ENCODE peak calls at places on chromosomes 11 and 22, in seven cellular contexts. Z, J, G, T, Y, Q and S are unnamed samples. For H3K36me3, the result is how much of the 10 kb centered on the place peaks cover.

GRCh38 chr11:133163463-133164419 is 368.6 kb downstream of the OPCML start:
- DNase-seq in Z (no peak), G (peak), J (no peak), T (no peak), Y (no peak), Q (peak), S (no peak)

GRCh38 chr11:118622376-118623290 is 15.2 kb downstream of the PHLDB1 start:
- DNase-seq in J (no peak), T (no peak), G (peak), Z (peak), Q (no peak), Y (peak), S (peak)

GRCh38 chr11:102279641-102280170 is 37.6 kb upstream of the BIRC3 start:
- DNase-seq in J (no peak), T (no peak), Q (no peak), Z (no peak), Y (no peak), G (peak), S (peak)

GRCh38 chr22:25131198-25131887 is 68.3 kb upstream of the CRYBB3 start:
- DNase-seq in T (peak), Q (no peak), Y (no peak), Z (no peak), G (no peak), J (no peak), S (no peak)

GRCh38 chr11:69981119-69981770 is 96.9 kb upstream of the ANO1 start:
- DNase-seq in Z (no peak), J (no peak), T (no peak), Q (no peak), G (no peak), Y (no peak), S (no peak)

GRCh38 chr11:16346975-16347374 is 9.4 kb downstream of the SOX6 start:
- DNase-seq in Q (no peak), J (no peak), Z (no peak), Y (no peak), G (no peak), T (no peak), S (no peak)

GRCh38 chr11:110471315-110471714 is 41.6 kb downstream of the FDX1 start:
- DNase-seq in G (no peak), Y (no peak), Z (no peak), T (no peak), J (no peak), Q (no peak), S (no peak)

GRCh38 chr11:23903044-23903704 is 593.7 kb upstream of the LUZP2 start:
- DNase-seq in G (no peak), Z (no peak), T (no peak), J (no peak), Q (no peak), Y (no peak), S (peak)

GRCh38 chr11:11842426-11843008 is 745 bp downstream of the USP47 start:
- DNase-seq in Y (peak), Z (peak), T (peak), J (peak), G (peak), Q (peak), S (peak)

GRCh38 chr11:96753997-96754396 is 364.2 kb downstream of the JRKL start:
- DNase-seq in J (no peak), Z (no peak), Y (no peak), T (no peak), G (no peak), Q (no peak), S (no peak)

GRCh38 chr11:102831128-102831708 is 12.2 kb downstream of the MMP3 start:
- DNase-seq in T (peak), J (no peak), Q (no peak), G (peak), Y (no peak), Z (no peak), S (peak)

GRCh38 chr22:37432708-37433054 is 5.4 kb upstream of the ELFN2 start:
- DNase-seq in Y (no peak), T (no peak), G (no peak), Q (no peak), J (no peak), Z (no peak), S (no peak)

GRCh38 chr22:46479046-46479445 is 58.4 kb downstream of the CELSR1 start:
- DNase-seq in Q (no peak), Z (no peak), T (no peak), G (no peak), J (no peak), Y (no peak), S (no peak)

GRCh38 chr11:130689222-130689908 is 226.9 kb downstream of the SNX19 start:
- DNase-seq in Z (no peak), G (no peak), J (no peak), T (no peak), Y (no peak), Q (no peak), S (no peak)

GRCh38 chr22:28012811-28013460 is 93.9 kb upstream of the PITPNB start:
- DNase-seq in G (no peak), Q (no peak), J (no peak), Z (peak), T (peak), Y (no peak), S (no peak)

GRCh38 chr11:1195690-1196515 is 27.0 kb upstream of the MUC5B start:
- DNase-seq in Q (no peak), Y (no peak), T (peak), G (no peak), Z (peak), J (peak), S (no peak)

GRCh38 chr22:35205956-35206355 is 51.3 kb upstream of the HMGXB4 start:
- DNase-seq in T (no peak), Y (no peak), J (no peak), Q (no peak), G (no peak), Z (no peak), S (peak)

DNA sequence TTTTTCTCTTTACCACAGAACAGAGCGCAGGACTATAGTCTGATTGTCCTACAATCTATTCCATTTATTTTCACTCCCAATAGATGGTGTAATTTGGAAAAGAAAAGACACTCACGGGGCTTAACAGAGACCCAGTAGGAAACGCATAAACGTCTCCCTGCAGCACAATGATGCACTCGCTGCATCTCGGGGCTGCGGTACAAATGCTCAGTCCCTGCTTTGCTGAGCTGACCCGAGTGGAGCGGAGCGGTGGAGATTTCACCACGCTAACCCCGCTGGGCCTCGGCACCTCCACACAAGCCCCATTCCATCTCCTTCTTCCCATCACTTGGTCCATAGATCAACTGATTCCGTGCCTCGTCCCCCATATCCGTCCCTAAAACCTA is 1.5 kb downstream of the FEZ1 start:
- DNase-seq in Z (no peak), T (no peak), Q (no peak), Y (no peak), G (no peak), J (no peak), S (no peak)
- H3K4me3 ChIP-seq in Z (peak), T (no peak), Q (no peak), Y (no peak), G (no peak), J (peak), S (peak)

GRCh38 chr22:38482662-38483308 is 14.9 kb downstream of the KDELR3 start:
- DNase-seq in G (no peak), T (no peak), Y (no peak), J (no peak), Q (no peak), Z (no peak), S (no peak)

GRCh38 chr22:38487946-38488345 is 18.2 kb downstream of the DDX17 start:
- DNase-seq in Q (no peak), T (no peak), G (no peak), Y (no peak), Z (no peak), J (no peak), S (no peak)

GRCh38 chr22:38489142-38489541 is 17.0 kb downstream of the DDX17 start:
- DNase-seq in Q (no peak), T (no peak), Y (no peak), Z (no peak), J (no peak), G (no peak), S (no peak)

GRCh38 chr22:38484244-38484643 is 16.3 kb downstream of the KDELR3 start:
- DNase-seq in T (no peak), Z (no peak), Q (no peak), Y (no peak), J (no peak), G (no peak), S (no peak)

GRCh38 chr22:38485783-38486182 is 17.9 kb downstream of the KDELR3 start:
- DNase-seq in Y (no peak), T (no peak), Q (no peak), J (no peak), G (peak), Z (no peak), S (no peak)
- H3K36me3 ChIP-seq in Y (half or more), T (under half), Q (half or more), J (under half), G (under half), Z (half or more), S (half or more)

DNA sequence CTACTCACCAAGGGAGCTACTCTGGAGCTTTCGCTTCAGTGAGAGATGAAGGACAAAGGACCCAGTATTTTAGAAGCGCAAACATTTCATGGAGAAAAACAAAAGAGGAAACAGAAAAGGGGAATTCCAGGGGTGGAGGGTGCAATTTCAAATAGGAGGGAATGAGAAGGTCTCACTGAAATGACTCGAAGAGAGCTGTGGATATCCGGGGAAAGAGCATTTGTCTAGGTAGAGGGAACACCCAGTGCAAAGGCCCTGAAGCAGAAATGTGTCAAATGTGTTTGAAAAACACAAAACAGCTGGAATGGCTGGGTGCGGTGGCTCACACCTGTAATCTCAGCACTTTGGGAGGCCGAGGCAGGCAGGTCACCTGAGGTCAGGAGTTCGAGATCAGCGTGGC is 2.4 kb downstream of the RPS19BP1 start:
- DNase-seq in J (no peak), T (no peak), Q (no peak), G (no peak), Z (no peak), Y (no peak), S (no peak)
- H3K4me3 ChIP-seq in J (no peak), T (no peak), Q (peak), G (no peak), Z (no peak), Y (no peak), S (no peak)

GRCh38 chr11:65210748-65211147 is 29.0 kb downstream of the CAPN1 start:
- DNase-seq in T (no peak), Q (no peak), J (no peak), G (no peak), Z (no peak), Y (no peak), S (no peak)
- H3K36me3 ChIP-seq in T (under half), Q (under half), J (under half), G (under half), Z (half or more), Y (under half), S (under half)

DNA sequence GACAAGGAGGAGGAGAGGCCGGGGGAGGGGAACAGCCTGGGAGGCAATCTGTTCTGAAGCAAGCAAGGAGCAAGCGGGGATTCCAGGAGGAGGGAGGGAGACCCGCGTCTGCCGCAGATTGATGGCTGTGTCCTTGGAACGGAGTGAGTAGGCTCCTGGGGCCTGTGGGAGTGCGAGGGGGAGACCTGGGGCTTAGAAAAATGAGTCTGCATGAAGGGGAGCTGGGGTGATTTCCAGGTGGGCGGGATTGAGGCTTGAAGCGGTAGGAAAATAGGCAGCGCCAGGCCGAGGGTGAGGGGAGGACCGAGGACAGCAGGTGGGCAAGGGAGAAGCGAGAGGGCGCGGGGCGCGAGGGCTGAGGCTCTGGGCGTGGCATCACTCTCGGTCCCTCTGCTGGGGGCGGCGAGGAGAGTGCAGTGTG is 1.6 kb upstream of the LRRC55 start:
- DNase-seq in Y (no peak), J (no peak), Q (no peak), Z (no peak), G (peak), T (no peak), S (no peak)
- H3K4me3 ChIP-seq in Y (no peak), J (no peak), Q (no peak), Z (peak), G (no peak), T (no peak), S (no peak)

GRCh38 chr22:29267858-29268510 is at the start of the genes EWSR1 and RHBDD3:
- DNase-seq in Z (peak), T (peak), Y (peak), G (peak), J (peak), Q (peak), S (peak)
- H3K36me3 ChIP-seq in Z (under half), T (under half), Y (under half), G (under half), J (under half), Q (half or more), S (half or more)

GRCh38 chr11:74682731-74683278 is 48.4 kb downstream of the CHRDL2 start:
- DNase-seq in J (no peak), Y (no peak), Q (no peak), T (no peak), Z (no peak), G (no peak), S (no peak)
- H3K4me3 ChIP-seq in J (peak), Y (no peak), Q (no peak), T (no peak), Z (peak), G (no peak), S (no peak)

GRCh38 chr11:10758959-10759358 is 7.9 kb downstream of the CTR9 start:
- DNase-seq in Y (no peak), Q (peak), J (no peak), Z (no peak), T (no peak), G (no peak), S (no peak)
- H3K36me3 ChIP-seq in Y (half or more), Q (half or more), J (under half), Z (half or more), T (under half), G (under half), S (half or more)

GRCh38 chr22:32249231-32249630 is 5.9 kb downstream of the SLC5A4 start:
- DNase-seq in T (no peak), J (no peak), Y (no peak), G (no peak), Q (no peak), Z (no peak), S (no peak)

GRCh38 chr22:32255726-32256125 is 579 bp upstream of the SLC5A4 start:
- DNase-seq in T (no peak), Y (no peak), J (no peak), G (no peak), Z (no peak), Q (no peak), S (no peak)

GRCh38 chr22:32258791-32259190 is 3.6 kb upstream of the SLC5A4 start:
- DNase-seq in Z (no peak), J (no peak), Y (no peak), Q (no peak), G (no peak), T (no peak), S (no peak)

DNA sequence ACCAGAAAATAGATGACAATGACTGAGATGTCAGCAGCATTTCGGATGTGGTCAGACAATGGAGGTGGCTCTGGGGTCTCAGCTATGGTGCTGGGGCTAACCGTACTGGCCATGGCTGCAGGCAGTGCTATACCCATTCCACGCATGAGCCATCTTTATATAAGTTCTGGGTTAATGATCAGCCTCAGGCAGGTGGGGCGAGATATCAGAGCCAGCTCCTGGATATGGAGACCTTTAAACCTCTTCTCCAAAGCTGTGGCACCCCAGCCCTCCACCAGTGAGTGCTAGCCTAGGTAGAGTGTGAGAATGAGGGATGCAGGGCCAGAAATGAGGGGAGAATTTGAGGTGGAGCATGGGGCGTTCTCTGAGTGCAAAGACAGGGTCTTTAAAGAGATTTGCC is at the start of gene SLC5A4:
- DNase-seq in Q (no peak), G (no peak), Y (no peak), T (no peak), Z (no peak), J (no peak), S (no peak)
- H3K4me3 ChIP-seq in Q (no peak), G (no peak), Y (no peak), T (no peak), Z (no peak), J (no peak), S (no peak)